ENCODE peak calls at places on chromosomes 1 and 21, in five cellular contexts. N is memory B cell; T is fibroblast of lung; P is stimulated activated naive CD8-positive, alpha-beta T cell treated with anti-CD3 and anti-CD28 coated beads, Interleukin-15, Interleukin-2, amounts not matched to agents 100 U/mL and 50 U/mL, for 24 hours; D is stromal cell of bone marrow. L is an unnamed sample.

GRCh38 chr1:15410223-15410883 is 665 bp downstream of the EFHD2 start:
- DNase-seq in N (no peak), T (no peak), P (peak; percentile 42), D (no peak), L (peak; percentile 37)

GRCh38 chr1:226362346-226362745 is 45.5 kb downstream of the PARP1 start:
- DNase-seq in N (no peak), T (no peak), P (no peak), D (no peak), L (no peak)

GRCh38 chr1:228039986-228040385 is 33.2 kb downstream of the WNT3A start:
- DNase-seq in N (no peak), T (no peak), P (no peak), D (no peak), L (no peak)

GRCh38 chr21:34865922-34866271 is 183.2 kb downstream of the RUNX1 start:
- DNase-seq in N (peak; percentile 39), T (no peak), P (peak; percentile 26), D (no peak), L (no peak)

GRCh38 chr1:43285269-43285986 is at the start of gene C1orf210:
- DNase-seq in N (no peak), T (no peak), P (no peak), D (no peak), L (no peak)

GRCh38 chr1:11178021-11179015 is 10.8 kb upstream of the ANGPTL7 start:
- DNase-seq in N (no peak), T (peak; percentile 37), P (no peak), D (no peak), L (peak; percentile 75)

GRCh38 chr1:224696891-224697765 is 81.0 kb downstream of the CNIH3 start:
- DNase-seq in N (no peak), T (peak; percentile 77), P (no peak), D (peak; percentile 76), L (peak; percentile 88)

GRCh38 chr1:96918406-96918805 is 196.8 kb downstream of the PTBP2 start:
- DNase-seq in N (no peak), T (peak; percentile 77), P (no peak), D (peak; percentile 84), L (peak; percentile 81)

GRCh38 chr1:5254975-5255374 is 600.6 kb downstream of the AJAP1 start:
- DNase-seq in N (no peak), T (no peak), P (no peak), D (no peak), L (no peak)

GRCh38 chr1:24060482-24060881 is 51.5 kb downstream of the MYOM3 start:
- DNase-seq in N (no peak), T (no peak), P (no peak), D (no peak), L (no peak)

GRCh38 chr1:176566004-176566975 is 103.3 kb downstream of the PAPPA2 start:
- DNase-seq in N (no peak), T (peak; percentile 48), P (no peak), D (peak; percentile 38), L (peak; percentile 62)

GRCh38 chr1:161382214-161383019 is 14.7 kb upstream of the CFAP126 start:
- DNase-seq in N (peak; percentile 34), T (peak; percentile 77), P (no peak), D (peak; percentile 70), L (peak; percentile 85)

GRCh38 chr1:163537809-163538208 is 216.1 kb downstream of the NUF2 start:
- DNase-seq in N (no peak), T (no peak), P (no peak), D (no peak), L (no peak)

GRCh38 chr21:38668501-38668900 is 137.2 kb upstream of the ETS2 start:
- DNase-seq in N (no peak), T (no peak), P (no peak), D (no peak), L (no peak)

GRCh38 chr1:74463301-74463988 is 49.0 kb downstream of the LRRC53 start:
- DNase-seq in N (no peak), T (no peak), P (no peak), D (peak; percentile 57), L (peak; percentile 79)

GRCh38 chr1:39892611-39893595 is 8.8 kb downstream of the MYCL start:
- DNase-seq in N (no peak), T (peak; percentile 40), P (no peak), D (peak; percentile 40), L (peak; percentile 81)

GRCh38 chr1:1302951-1303509 is 4.7 kb downstream of the ACAP3 start:
- DNase-seq in N (no peak), T (no peak), P (no peak), D (no peak), L (no peak)

GRCh38 chr1:21736011-21736410 is 46.9 kb downstream of the USP48 start:
- DNase-seq in N (no peak), T (no peak), P (no peak), D (no peak), L (no peak)

GRCh38 chr1:162228586-162228985 is 148.1 kb downstream of the SPATA46 start:
- DNase-seq in N (no peak), T (no peak), P (no peak), D (no peak), L (no peak)

GRCh38 chr21:40765771-40766170 is 81.2 kb downstream of the DSCAM start:
- DNase-seq in N (no peak), T (no peak), P (no peak), D (no peak), L (no peak)

GRCh38 chr21:42258150-42258884 is 39.4 kb downstream of the ABCG1 start:
- DNase-seq in N (peak; percentile 86), T (peak; percentile 49), P (peak; percentile 85), D (no peak), L (peak; percentile 72)

GRCh38 chr21:45304945-45305344 is 17.2 kb upstream of the POFUT2 start:
- DNase-seq in N (no peak), T (no peak), P (peak; percentile 36), D (no peak), L (no peak)

GRCh38 chr1:210344706-210345105 is 16.0 kb downstream of the HHAT start:
- DNase-seq in N (no peak), T (peak; percentile 24), P (no peak), D (no peak), L (peak; percentile 36)

GRCh38 chr1:226690460-226690982 is 48.6 kb downstream of the ITPKB start:
- DNase-seq in N (no peak), T (no peak), P (peak; percentile 51), D (no peak), L (no peak)

GRCh38 chr21:31186916-31187315 is 148.6 kb upstream of the KRTAP19-8 start:
- DNase-seq in N (no peak), T (no peak), P (no peak), D (no peak), L (no peak)

GRCh38 chr1:101233495-101233894 is 3.3 kb upstream of the S1PR1 start:
- DNase-seq in N (no peak), T (no peak), P (no peak), D (no peak), L (peak; percentile 13)

GRCh38 chr1:89808429-89809117 is 12.3 kb upstream of the LRRC8D start:
- DNase-seq in N (no peak), T (peak; percentile 21), P (no peak), D (no peak), L (peak; percentile 76)

GRCh38 chr1:117836069-117836468 is 93.4 kb downstream of the GDAP2 start:
- DNase-seq in N (no peak), T (no peak), P (no peak), D (no peak), L (peak; percentile 45)